ENCODE peak calls at places on chromosomes 1 and 21, in nine cellular contexts. W is HepG2, I is brain microvascular endothelial cell, A is cardiac muscle cell, E is PC-9, C is transverse colon, R is endodermal cell, N is stomach, S is K562. O is an unnamed sample. For H3K36me3, the result is how much of the 10 kb centered on the place peaks cover.

GRCh38 chr1:222861057-222861456 is 46.2 kb downstream of the DISP1 start:
- DNase-seq in W (no peak), I (no peak), A (no peak), E (no peak), C (no peak), R (no peak), N (no peak), S (no peak), O (no peak)

GRCh38 chr1:204611036-204611435 is 74.5 kb downstream of the LRRN2 start:
- DNase-seq in W (no peak), I (no peak), A (no peak), E (no peak), C (no peak), R (no peak), N (no peak), S (no peak), O (no peak)

GRCh38 chr1:15178571-15179484 is 25.3 kb downstream of the TMEM51 start:
- DNase-seq in W (no peak), I (peak), A (peak), E (peak), C (no peak), R (no peak), N (no peak), S (no peak), O (peak)

GRCh38 chr1:156248323-156248683 is 447 bp upstream of the PAQR6 start:
- DNase-seq in W (no peak), I (no peak), A (no peak), E (no peak), C (no peak), R (no peak), N (no peak), S (no peak), O (no peak)

GRCh38 chr1:114468047-114468446 is 43.0 kb downstream of the TRIM33 start:
- DNase-seq in W (no peak), I (no peak), A (peak), E (no peak), C (no peak), R (no peak), N (no peak), S (no peak), O (no peak)

GRCh38 chr1:227764019-227764391 is 28.8 kb downstream of the SNAP47 start:
- DNase-seq in W (no peak), I (no peak), A (no peak), E (peak), C (no peak), R (no peak), N (no peak), S (no peak), O (peak)

GRCh38 chr21:33962290-33962689 is 46.7 kb upstream of the ATP5PO start:
- DNase-seq in W (no peak), I (no peak), A (no peak), E (no peak), C (no peak), R (no peak), N (no peak), S (no peak), O (no peak)

GRCh38 chr1:219505886-219506285 is 107.0 kb downstream of the ZC3H11B start:
- DNase-seq in W (no peak), I (no peak), A (no peak), E (no peak), C (no peak), R (no peak), N (no peak), S (no peak), O (no peak)

GRCh38 chr1:19262047-19262446 is 10.4 kb downstream of the MRTO4 start:
- DNase-seq in W (no peak), I (no peak), A (no peak), E (no peak), C (no peak), R (no peak), N (no peak), S (peak), O (no peak)

GRCh38 chr1:8017495-8018310 is 8.4 kb downstream of the ERRFI1 start:
- DNase-seq in W (peak), I (no peak), A (peak), E (peak), C (no peak), R (no peak), N (no peak), S (no peak), O (no peak)

GRCh38 chr1:58391056-58391455 is 155.5 kb downstream of the OMA1 start:
- DNase-seq in W (no peak), I (no peak), A (no peak), E (no peak), C (no peak), R (peak), N (no peak), S (no peak), O (no peak)

GRCh38 chr1:195717651-195718050 is 890.6 kb downstream of the KCNT2 start:
- DNase-seq in W (no peak), I (no peak), A (peak), E (no peak), C (no peak), R (no peak), N (no peak), S (no peak), O (no peak)

GRCh38 chr1:245693116-245693515 is 538.3 kb downstream of the KIF26B start:
- DNase-seq in W (no peak), I (no peak), A (no peak), E (no peak), C (no peak), R (no peak), N (no peak), S (no peak), O (no peak)

GRCh38 chr1:27560271-27561125 is 43.4 kb downstream of the AHDC1 start:
- DNase-seq in W (no peak), I (no peak), A (no peak), E (no peak), C (no peak), R (peak), N (no peak), S (no peak), O (no peak)

GRCh38 chr1:98653186-98653585 is 8.3 kb upstream of the SNX7 start:
- DNase-seq in W (no peak), I (peak), A (no peak), E (no peak), C (no peak), R (no peak), N (no peak), S (no peak), O (no peak)

GRCh38 chr1:145696630-145696960 is 10.6 kb downstream of the PDZK1 start:
- DNase-seq in W (no peak), I (no peak), A (no peak), E (no peak), C (no peak), R (no peak), N (no peak), S (no peak), O (no peak)

GRCh38 chr21:31683029-31683428 is 23.5 kb downstream of the SOD1 start:
- DNase-seq in W (no peak), I (no peak), A (no peak), E (no peak), C (no peak), R (no peak), N (no peak), S (no peak), O (no peak)

GRCh38 chr1:107252271-107252670 is 111.4 kb downstream of the NTNG1 start:
- DNase-seq in W (no peak), I (no peak), A (no peak), E (no peak), C (no peak), R (no peak), N (no peak), S (no peak), O (no peak)

GRCh38 chr1:52551476-52552235 is 1.2 kb downstream of the TUT4 start:
- DNase-seq in W (peak), I (peak), A (peak), E (no peak), C (peak), R (peak), N (no peak), S (no peak), O (no peak)

GRCh38 chr1:52139817-52140540 is 1.9 kb upstream of the ZFYVE9 start:
- DNase-seq in W (no peak), I (peak), A (peak), E (peak), C (no peak), R (no peak), N (no peak), S (no peak), O (peak)

GRCh38 chr1:204362984-204363334 is 3.2 kb upstream of the PLEKHA6 start:
- DNase-seq in W (no peak), I (no peak), A (no peak), E (no peak), C (no peak), R (no peak), N (no peak), S (no peak), O (no peak)

GRCh38 chr1:33347650-33347992 is 26.7 kb upstream of the A3GALT2 start:
- DNase-seq in W (peak), I (no peak), A (peak), E (no peak), C (peak), R (no peak), N (no peak), S (no peak), O (no peak)

GRCh38 chr1:947958-948357 is 11.1 kb downstream of the NOC2L start:
- DNase-seq in W (no peak), I (no peak), A (no peak), E (no peak), C (no peak), R (no peak), N (no peak), S (no peak), O (no peak)

GRCh38 chr1:89068291-89068690 is 3.3 kb upstream of the GBP1 start:
- DNase-seq in W (no peak), I (peak), A (peak), E (peak), C (no peak), R (no peak), N (no peak), S (no peak), O (no peak)

GRCh38 chr1:215360786-215361185 is 206.3 kb upstream of the KCTD3 start:
- DNase-seq in W (no peak), I (no peak), A (no peak), E (no peak), C (no peak), R (no peak), N (no peak), S (no peak), O (no peak)

GRCh38 chr1:204711947-204712701 is 26.6 kb upstream of the LRRN2 start:
- DNase-seq in W (no peak), I (no peak), A (no peak), E (no peak), C (peak), R (peak), N (no peak), S (no peak), O (no peak)

GRCh38 chr1:77316966-77317365 is 35.1 kb downstream of the AK5 start:
- DNase-seq in W (no peak), I (no peak), A (no peak), E (no peak), C (no peak), R (no peak), N (no peak), S (no peak), O (no peak)

GRCh38 chr1:11648732-11649158 is 5.5 kb downstream of the FBXO2 start:
- DNase-seq in W (no peak), I (no peak), A (no peak), E (no peak), C (peak), R (peak), N (peak), S (peak), O (no peak)

GRCh38 chr1:15352122-15352957 is 57.3 kb upstream of the EFHD2 start:
- DNase-seq in W (peak), I (peak), A (peak), E (peak), C (peak), R (peak), N (peak), S (peak), O (peak)

GRCh38 chr1:162541619-162542141 is 19.8 kb upstream of the UAP1 start:
- DNase-seq in W (no peak), I (peak), A (peak), E (peak), C (peak), R (no peak), N (no peak), S (no peak), O (peak)

GRCh38 chr1:24913274-24913604 is 16.8 kb downstream of the RUNX3 start:
- DNase-seq in W (no peak), I (no peak), A (no peak), E (no peak), C (no peak), R (no peak), N (no peak), S (no peak), O (no peak)

GRCh38 chr21:41080485-41080884 is 87.5 kb upstream of the BACE2 start:
- DNase-seq in W (no peak), I (no peak), A (no peak), E (no peak), C (no peak), R (no peak), N (no peak), S (no peak), O (no peak)

GRCh38 chr21:44709426-44710293 is 1.7 kb downstream of the TSPEAR start:
- DNase-seq in W (no peak), I (no peak), A (peak), E (no peak), C (no peak), R (peak), N (no peak), S (no peak), O (no peak)

GRCh38 chr1:157147906-157148717 is 9.9 kb upstream of the ETV3 start:
- DNase-seq in W (no peak), I (peak), A (peak), E (peak), C (no peak), R (no peak), N (no peak), S (no peak), O (no peak)

GRCh38 chr21:42253466-42253865 is 34.5 kb downstream of the ABCG1 start:
- DNase-seq in W (no peak), I (no peak), A (no peak), E (no peak), C (no peak), R (no peak), N (no peak), S (no peak), O (no peak)
- H3K36me3 ChIP-seq in W (under half), I (under half), A (under half), E (under half), C (under half), R (under half), N (under half), S (under half), O (under half)

DNA sequence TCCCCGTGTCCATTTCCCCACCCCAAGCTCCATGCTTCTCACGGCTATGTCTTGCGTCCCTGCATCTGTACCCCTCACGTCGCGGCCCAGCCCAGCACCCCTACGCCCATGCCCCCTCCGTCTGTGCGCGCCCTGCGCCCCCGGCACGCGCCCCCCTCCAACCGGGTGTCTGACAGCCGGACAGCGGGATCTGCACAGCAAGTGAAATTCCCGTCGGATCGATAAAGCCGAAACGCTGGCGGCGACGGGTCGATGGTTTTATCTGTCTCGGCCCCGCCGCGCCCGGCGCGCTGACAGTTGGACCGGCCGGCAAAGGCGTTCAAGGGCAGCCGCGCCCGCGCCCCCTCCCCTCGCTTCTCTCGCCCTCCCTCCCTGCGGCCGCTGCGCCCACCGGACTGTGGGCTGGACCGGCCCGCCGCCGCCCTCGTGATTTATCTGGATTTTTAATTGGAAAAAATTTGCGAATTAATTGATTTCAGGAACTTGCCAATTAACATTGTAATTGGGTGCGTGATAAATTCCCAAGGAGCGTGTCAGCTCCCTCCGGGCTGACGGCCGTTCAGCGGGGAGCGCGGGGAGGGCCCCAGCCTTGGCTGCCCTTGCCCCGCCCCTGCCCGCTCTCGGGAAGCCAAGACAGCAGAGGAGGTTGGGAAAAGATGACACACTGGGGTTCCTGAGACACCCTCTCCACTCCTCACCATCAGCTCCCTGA is 57.1 kb downstream of the TMEM53 start:
- DNase-seq in W (no peak), I (no peak), A (peak), E (no peak), C (peak), R (peak), N (no peak), S (peak), O (no peak)
- H3K4me3 ChIP-seq in W (no peak), I (peak), A (peak), E (no peak), C (no peak), R (peak), N (peak), S (no peak), O (peak)

GRCh38 chr1:211648980-211649934 is 26.2 kb downstream of the NEK2 start:
- DNase-seq in W (peak), I (no peak), A (peak), E (no peak), C (peak), R (no peak), N (peak), S (peak), O (no peak)
- TF ChIP-seq CTCF in W (peak), I (peak), A (peak), E (peak), C (peak), R (no peak), N (no peak), S (peak), O (peak)

GRCh38 chr1:17125756-17126237 is 6.5 kb upstream of the PADI2 start:
- DNase-seq in W (peak), I (peak), A (peak), E (peak), C (peak), R (peak), N (peak), S (peak), O (peak)

GRCh38 chr1:17121881-17122280 is 2.6 kb upstream of the PADI2 start:
- DNase-seq in W (no peak), I (no peak), A (no peak), E (no peak), C (no peak), R (no peak), N (no peak), S (no peak), O (no peak)

GRCh38 chr1:17120962-17121837 is 1.9 kb upstream of the PADI2 start:
- DNase-seq in W (peak), I (peak), A (peak), E (no peak), C (no peak), R (no peak), N (peak), S (peak), O (no peak)

GRCh38 chr1:17122449-17123194 is 3.4 kb upstream of the PADI2 start:
- DNase-seq in W (peak), I (peak), A (peak), E (no peak), C (peak), R (no peak), N (no peak), S (no peak), O (no peak)

DNA sequence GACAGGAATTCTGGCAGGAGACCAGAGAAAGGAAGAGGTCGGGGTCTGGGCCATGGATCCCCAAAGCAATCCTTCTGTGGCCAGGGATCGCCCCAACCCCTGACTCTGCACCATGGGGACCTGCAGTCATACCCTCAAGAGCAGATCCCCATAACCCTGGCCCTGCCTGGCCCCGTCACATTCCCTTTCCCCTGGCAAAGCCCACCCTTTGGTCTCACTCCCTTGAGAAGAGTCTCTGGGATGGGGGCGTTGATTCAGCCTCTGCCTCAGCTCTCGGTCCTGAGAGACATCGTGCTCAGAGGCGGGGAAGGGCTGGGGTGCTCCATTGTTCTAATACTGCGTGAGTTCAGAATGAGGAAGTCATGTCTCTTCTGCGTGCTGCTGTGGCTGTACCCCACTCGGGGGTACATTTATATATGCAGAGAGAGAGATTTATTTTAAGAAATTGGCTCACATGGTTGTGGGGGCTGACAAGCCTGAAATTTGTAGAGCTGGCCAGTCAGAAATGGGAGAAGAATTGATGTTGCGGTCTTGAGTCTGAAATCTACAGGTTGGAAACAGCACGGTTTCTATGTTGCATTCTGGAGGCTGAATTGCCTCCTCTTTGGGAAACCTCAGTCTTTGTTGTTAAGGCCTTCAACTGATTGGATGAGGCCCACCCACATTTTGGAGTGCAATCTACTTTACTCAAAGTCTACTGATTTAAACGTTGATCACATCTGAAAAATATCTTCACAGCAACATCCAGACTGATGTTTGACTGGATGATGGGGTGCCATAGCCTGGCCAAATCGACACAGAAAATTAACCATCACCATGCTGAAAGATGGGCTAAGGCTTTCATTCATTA is 4.2 kb upstream of the PADI2 start:
- DNase-seq in W (no peak), I (no peak), A (no peak), E (no peak), C (no peak), R (no peak), N (no peak), S (no peak), O (no peak)
- H3K36me3 ChIP-seq in W (under half), I (under half), A (under half), E (under half), C (under half), R (under half), N (under half), S (under half), O (under half)

GRCh38 chr1:6208723-6209660 is 3.1 kb downstream of the RNF207 start:
- DNase-seq in W (no peak), I (no peak), A (peak), E (no peak), C (peak), R (peak), N (peak), S (peak), O (no peak)
- H3K4me3 ChIP-seq in W (no peak), I (peak), A (peak), E (no peak), C (peak), R (peak), N (peak), S (peak), O (peak)

O was measured in kidney epithelial cell.